ENCODE peak calls at places on chromosomes 13 and 19, in six cellular contexts. J is heart right ventricle; P is stimulated activated CD8-positive, alpha-beta memory T cell treated with anti-CD3 and anti-CD28 coated beads, Interleukin-2, amount 100 ng/mL, for 48 hours; C is activated naive CD8-positive, alpha-beta T cell treated with anti-CD3 and anti-CD28 coated beads, Interleukin-2, amount 10 ng/mL, durations not matched to agents 7 days and 5 days; X is AG10803; F is activated T-helper 1 cell treated with anti-CD3 and anti-CD28 coated beads, Interleukin-12 subunit alpha, Interleukin-12 subunit beta, Interleukin-2, Interleukin-4 antibody, amounts not matched to agents 30 ng/mL and 10 ng/mL and 1 ng/mL, durations not matched to agents 14 hours and 24 hours and 36 hours. H is an unnamed sample.

GRCh38 chr19:12484371-12485322 is at the start of gene ZNF709:
- DNase-seq in C (peak), X (peak), P (peak), F (peak), J (peak), H (peak)

GRCh38 chr13:95122063-95122462 is 179.2 kb downstream of the ABCC4 start:
- DNase-seq in F (no peak), P (no peak), C (no peak), J (no peak), X (no peak), H (no peak)

GRCh38 chr19:575527-576506 is 3.4 kb downstream of the BSG start:
- DNase-seq in P (no peak), F (no peak), X (peak), J (peak), C (no peak), H (peak)

GRCh38 chr13:61954092-61954491 is 538.4 kb upstream of the PCDH20 start:
- DNase-seq in X (no peak), J (no peak), P (no peak), C (no peak), F (no peak), H (no peak)

GRCh38 chr13:41018583-41018909 is 570 bp downstream of the ELF1 start:
- DNase-seq in F (no peak), J (no peak), C (no peak), P (no peak), X (no peak), H (no peak)

GRCh38 chr19:35509018-35509652 is 4.3 kb downstream of the DMKN start:
- DNase-seq in F (peak), P (no peak), C (no peak), X (no peak), J (no peak), H (peak)

GRCh38 chr13:95437561-95437960 is 115.0 kb upstream of the CLDN10 start:
- DNase-seq in X (no peak), F (no peak), P (no peak), C (no peak), J (no peak), H (no peak)

GRCh38 chr19:48154003-48154402 is 16.1 kb downstream of the LIG1 start:
- DNase-seq in P (no peak), J (no peak), X (no peak), C (no peak), F (no peak), H (no peak)

GRCh38 chr13:55613429-55614187 is 1527.1 kb upstream of the PRR20A start:
- DNase-seq in J (no peak), P (no peak), X (no peak), F (no peak), C (no peak), H (no peak)

GRCh38 chr19:7904074-7905020 is 670 bp downstream of the MAP2K7 start:
- DNase-seq in C (no peak), F (peak), J (no peak), P (peak), X (no peak), H (no peak)

GRCh38 chr13:59658736-59659330 is 504.9 kb downstream of the DIAPH3 start:
- DNase-seq in F (no peak), C (no peak), P (no peak), J (no peak), X (no peak), H (no peak)

GRCh38 chr13:112219753-112220152 is 152.8 kb downstream of the SOX1 start:
- DNase-seq in J (no peak), X (no peak), P (no peak), C (no peak), F (no peak), H (no peak)

GRCh38 chr19:49889687-49890348 is 6.9 kb downstream of the IL4I1 start:
- DNase-seq in X (peak), C (peak), F (peak), P (peak), J (peak), H (peak)

GRCh38 chr13:23656637-23657036 is 86.4 kb downstream of the TNFRSF19 start:
- DNase-seq in J (peak), C (no peak), X (peak), F (no peak), P (no peak), H (no peak)

GRCh38 chr13:43390101-43390500 is 366.7 kb downstream of the DNAJC15 start:
- DNase-seq in J (no peak), P (no peak), F (no peak), C (no peak), X (peak), H (no peak)

GRCh38 chr19:4732680-4733114 is 9.1 kb upstream of the DPP9 start:
- DNase-seq in F (peak), P (peak), J (peak), C (peak), X (peak), H (no peak)

GRCh38 chr13:28531956-28532225 is 37.0 kb upstream of the FLT1 start:
- DNase-seq in F (no peak), P (no peak), C (no peak), J (no peak), X (no peak), H (no peak)

GRCh38 chr19:40390084-40390742 is at the start of gene HIPK4:
- DNase-seq in F (no peak), J (no peak), P (no peak), C (no peak), X (no peak), H (no peak)

GRCh38 chr13:36674337-36675212 is 755 bp downstream of the SERTM1 start:
- DNase-seq in P (no peak), F (no peak), X (no peak), J (no peak), C (no peak), H (peak)

GRCh38 chr13:44396963-44397580 is 23.4 kb downstream of the SERP2 start:
- DNase-seq in X (no peak), P (no peak), C (no peak), J (peak), F (no peak), H (no peak)

GRCh38 chr19:30214651-30215051 is 157.5 kb upstream of the ZNF536 start:
- DNase-seq in F (peak), P (no peak), J (no peak), C (no peak), X (peak), H (no peak)

GRCh38 chr13:84940801-84941200 is 858.4 kb downstream of the SLITRK6 start:
- DNase-seq in P (no peak), X (no peak), F (no peak), C (no peak), J (no peak), H (no peak)

GRCh38 chr13:51682691-51683090 is 98.4 kb downstream of the WDFY2 start:
- DNase-seq in P (no peak), X (peak), F (no peak), J (no peak), C (no peak), H (no peak)

GRCh38 chr19:7928741-7929701 is 3.1 kb upstream of the CTXN1 start:
- DNase-seq in J (no peak), F (no peak), P (peak), C (peak), X (peak), H (peak)

GRCh38 chr13:45372189-45373115 is 31.5 kb upstream of the TPT1 start:
- DNase-seq in X (no peak), J (no peak), C (no peak), P (no peak), F (no peak), H (no peak)

GRCh38 chr19:46733693-46734240 is 12.1 kb upstream of the FKRP start:
- DNase-seq in X (no peak), C (no peak), P (no peak), F (no peak), J (no peak), H (no peak)

GRCh38 chr13:113053376-113053775 is 52.2 kb upstream of the F7 start:
- DNase-seq in X (no peak), F (no peak), J (no peak), P (no peak), C (no peak), H (no peak)

GRCh38 chr19:39128511-39129079 is 3.0 kb downstream of the PAK4 start:
- DNase-seq in P (no peak), C (no peak), F (no peak), X (peak), J (no peak), H (no peak)